ENCODE peak calls at places on chromosomes 5 and 9, in eight cellular contexts. One of them, this sample, is unnamed.

GRCh38 chr5:3320317-3320865 is 275.2 kb upstream of the IRX1 start:
- DNase-seq in GM23338: no peak
- DNase-seq in MM.1S: no peak
- DNase-seq in PC-3: no peak
- DNase-seq in HCT116: no peak
- DNase-seq in SK-N-SH: no peak
- DNase-seq in neural progenitor cell: no peak
- DNase-seq in hepatocyte: no peak
- DNase-seq in this sample: no peak

GRCh38 chr5:111953351-111954127 is 196.5 kb upstream of the NREP start:
- DNase-seq in hepatocyte: no peak
- DNase-seq in neural progenitor cell: no peak
- DNase-seq in SK-N-SH: no peak
- DNase-seq in MM.1S: no peak
- DNase-seq in PC-3: no peak
- DNase-seq in GM23338: no peak
- DNase-seq in HCT116: no peak
- DNase-seq in this sample: no peak

GRCh38 chr5:76256116-76256889 is 146.8 kb upstream of the IQGAP2 start:
- DNase-seq in neural progenitor cell: peak
- DNase-seq in MM.1S: peak
- DNase-seq in PC-3: peak
- DNase-seq in HCT116: peak
- DNase-seq in SK-N-SH: peak
- DNase-seq in GM23338: peak
- DNase-seq in hepatocyte: peak
- DNase-seq in this sample: peak

GRCh38 chr5:131064669-131065371 is 100.2 kb downstream of the HINT1 start:
- DNase-seq in GM23338: no peak
- DNase-seq in SK-N-SH: no peak
- DNase-seq in HCT116: no peak
- DNase-seq in neural progenitor cell: no peak
- DNase-seq in MM.1S: peak
- DNase-seq in PC-3: no peak
- DNase-seq in hepatocyte: no peak
- DNase-seq in this sample: no peak

GRCh38 chr9:72633966-72634365 is 112.6 kb downstream of the TMC1 start:
- DNase-seq in hepatocyte: no peak
- DNase-seq in PC-3: peak
- DNase-seq in MM.1S: no peak
- DNase-seq in SK-N-SH: no peak
- DNase-seq in GM23338: no peak
- DNase-seq in neural progenitor cell: no peak
- DNase-seq in HCT116: peak
- DNase-seq in this sample: no peak

GRCh38 chr5:168947212-168947868 is 353.6 kb downstream of the SLIT3 start:
- DNase-seq in MM.1S: peak
- DNase-seq in HCT116: no peak
- DNase-seq in neural progenitor cell: peak
- DNase-seq in hepatocyte: peak
- DNase-seq in PC-3: peak
- DNase-seq in SK-N-SH: peak
- DNase-seq in GM23338: peak
- DNase-seq in this sample: peak

GRCh38 chr5:119269061-119269579 is 86.7 kb upstream of the TNFAIP8 start:
- DNase-seq in GM23338: peak
- DNase-seq in SK-N-SH: peak
- DNase-seq in MM.1S: peak
- DNase-seq in neural progenitor cell: peak
- DNase-seq in PC-3: peak
- DNase-seq in HCT116: peak
- DNase-seq in hepatocyte: peak
- DNase-seq in this sample: peak

GRCh38 chr5:125481506-125482455 is 735.3 kb upstream of the ZNF608 start:
- DNase-seq in SK-N-SH: peak
- DNase-seq in HCT116: no peak
- DNase-seq in MM.1S: no peak
- DNase-seq in neural progenitor cell: peak
- DNase-seq in hepatocyte: no peak
- DNase-seq in GM23338: no peak
- DNase-seq in PC-3: no peak
- DNase-seq in this sample: no peak

GRCh38 chr9:109903515-109904138 is 123.6 kb downstream of the PALM2AKAP2 start:
- DNase-seq in hepatocyte: peak
- DNase-seq in neural progenitor cell: peak
- DNase-seq in PC-3: peak
- DNase-seq in SK-N-SH: peak
- DNase-seq in GM23338: peak
- DNase-seq in MM.1S: peak
- DNase-seq in HCT116: peak
- DNase-seq in this sample: peak

GRCh38 chr5:93577807-93578178 is 3.2 kb downstream of the NR2F1-AS1 start:
- DNase-seq in SK-N-SH: no peak
- DNase-seq in hepatocyte: no peak
- DNase-seq in GM23338: no peak
- DNase-seq in PC-3: no peak
- DNase-seq in MM.1S: no peak
- DNase-seq in HCT116: no peak
- DNase-seq in neural progenitor cell: no peak
- DNase-seq in this sample: no peak

GRCh38 chr5:17951392-17952169 is 317.3 kb downstream of the TAF11L14 start:
- DNase-seq in MM.1S: no peak
- DNase-seq in HCT116: no peak
- DNase-seq in PC-3: peak
- DNase-seq in hepatocyte: peak
- DNase-seq in SK-N-SH: no peak
- DNase-seq in neural progenitor cell: peak
- DNase-seq in GM23338: peak
- DNase-seq in this sample: no peak

GRCh38 chr5:173472784-173473278 is 143.6 kb downstream of the BOD1 start:
- DNase-seq in HCT116: no peak
- DNase-seq in GM23338: no peak
- DNase-seq in MM.1S: no peak
- DNase-seq in SK-N-SH: no peak
- DNase-seq in neural progenitor cell: no peak
- DNase-seq in PC-3: no peak
- DNase-seq in hepatocyte: no peak
- DNase-seq in this sample: no peak

DNA sequence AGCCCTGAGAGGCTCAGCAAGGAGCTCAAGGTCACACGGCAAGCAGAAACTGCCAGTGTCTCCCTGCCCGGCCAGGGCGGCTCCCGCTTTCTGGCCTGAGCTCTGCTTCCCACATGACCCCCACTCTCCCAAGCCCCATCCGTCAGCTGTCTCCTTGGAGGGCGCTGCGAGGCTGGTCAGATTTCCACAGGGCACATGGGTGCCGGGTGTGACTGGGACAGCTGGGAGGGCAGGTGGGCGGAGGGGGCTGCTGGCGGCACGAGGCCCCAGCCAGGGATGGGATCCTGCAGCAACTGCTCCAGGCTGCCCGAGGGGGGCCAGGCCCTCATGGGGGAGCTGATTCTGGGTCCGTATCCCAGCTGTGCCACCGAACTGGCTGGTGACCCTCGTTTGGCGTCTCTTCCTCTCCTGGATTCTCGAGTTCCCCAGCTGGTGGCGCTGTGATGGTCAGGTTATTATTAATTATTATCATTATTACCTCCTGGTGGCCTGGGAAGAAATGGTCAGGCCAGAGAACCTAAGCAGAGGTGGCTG is 12.9 kb upstream of the WDR38 start:
- DNase-seq in HCT116: peak
- DNase-seq in neural progenitor cell: no peak
- DNase-seq in PC-3: no peak
- DNase-seq in GM23338: peak
- DNase-seq in hepatocyte: peak
- DNase-seq in SK-N-SH: peak
- DNase-seq in MM.1S: no peak
- DNase-seq in this sample: no peak
- TF ChIP-seq CTCF in HCT116: no peak
- TF ChIP-seq CTCF in neural progenitor cell: peak
- TF ChIP-seq CTCF in PC-3: peak
- TF ChIP-seq CTCF in GM23338: peak
- TF ChIP-seq CTCF in hepatocyte: peak
- TF ChIP-seq CTCF in SK-N-SH: peak
- TF ChIP-seq CTCF in MM.1S: peak
- TF ChIP-seq CTCF in this sample: peak

DNA sequence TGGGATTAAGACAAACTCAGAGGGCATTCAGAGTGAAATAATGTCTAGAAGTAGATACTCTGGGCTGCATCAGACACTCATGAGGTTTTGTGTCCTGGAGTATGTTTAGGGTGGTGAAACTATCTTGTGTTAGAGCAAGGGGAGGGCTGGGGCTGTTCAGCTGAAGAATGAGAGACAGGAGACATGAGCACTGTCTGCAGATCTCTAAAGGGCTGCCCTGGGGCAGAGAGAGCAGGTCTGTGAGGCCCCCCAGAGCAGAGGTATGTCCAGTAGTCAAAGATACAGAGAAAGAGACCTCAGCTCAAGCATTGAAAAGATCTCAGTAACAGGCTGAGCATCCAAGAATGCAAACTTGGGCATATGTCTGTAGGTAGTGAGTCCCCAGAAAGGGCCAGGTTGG is 45.9 kb upstream of the SHB start:
- DNase-seq in SK-N-SH: no peak
- DNase-seq in HCT116: no peak
- DNase-seq in GM23338: no peak
- DNase-seq in PC-3: no peak
- DNase-seq in hepatocyte: no peak
- DNase-seq in MM.1S: no peak
- DNase-seq in neural progenitor cell: no peak
- DNase-seq in this sample: no peak
- TF ChIP-seq EZH2phosphoT487 in SK-N-SH: no peak
- TF ChIP-seq EZH2phosphoT487 in HCT116: no peak
- TF ChIP-seq EZH2phosphoT487 in GM23338: no peak
- TF ChIP-seq EZH2phosphoT487 in PC-3: no peak
- TF ChIP-seq EZH2phosphoT487 in hepatocyte: no peak
- TF ChIP-seq EZH2phosphoT487 in MM.1S: no peak
- TF ChIP-seq EZH2phosphoT487 in neural progenitor cell: no peak
- TF ChIP-seq EZH2phosphoT487 in this sample: no peak

DNA sequence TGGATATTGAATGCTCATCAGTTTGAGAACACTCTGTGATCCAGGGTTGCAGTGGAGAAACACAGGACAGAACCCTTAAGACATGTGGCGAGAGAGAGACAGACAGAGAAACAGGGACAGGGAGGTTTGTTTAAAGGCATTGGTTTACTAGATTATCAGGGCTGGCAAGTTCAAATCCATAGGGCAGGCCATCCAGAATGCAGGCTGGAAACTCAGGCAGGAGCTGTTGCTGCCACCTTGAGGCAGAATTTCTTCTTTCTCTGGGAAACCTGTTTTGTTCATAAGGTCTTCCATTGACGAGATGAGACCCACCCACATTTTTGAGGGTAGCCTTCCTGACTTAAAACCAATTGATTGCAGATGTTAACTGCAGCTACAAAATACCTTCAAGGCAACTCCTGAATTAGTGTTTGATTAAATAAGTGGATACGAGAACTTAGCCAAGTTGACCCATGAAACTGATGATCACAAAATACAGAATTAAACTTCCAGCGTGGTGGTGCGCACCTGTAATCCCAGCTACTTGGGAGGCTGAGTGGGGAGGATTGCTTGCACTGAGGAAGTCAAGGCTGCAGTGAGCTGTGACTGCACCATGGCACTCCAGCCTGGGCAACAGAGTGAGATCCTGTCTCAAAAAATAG is 55.9 kb downstream of the NSUN2 start:
- DNase-seq in neural progenitor cell: peak
- DNase-seq in SK-N-SH: peak
- DNase-seq in HCT116: peak
- DNase-seq in GM23338: peak
- DNase-seq in MM.1S: peak
- DNase-seq in hepatocyte: peak
- DNase-seq in PC-3: peak
- DNase-seq in this sample: peak
- TF ChIP-seq CTCF in neural progenitor cell: peak
- TF ChIP-seq CTCF in SK-N-SH: peak
- TF ChIP-seq CTCF in HCT116: peak
- TF ChIP-seq CTCF in GM23338: peak
- TF ChIP-seq CTCF in MM.1S: peak
- TF ChIP-seq CTCF in hepatocyte: peak
- TF ChIP-seq CTCF in PC-3: peak
- TF ChIP-seq CTCF in this sample: peak

DNA sequence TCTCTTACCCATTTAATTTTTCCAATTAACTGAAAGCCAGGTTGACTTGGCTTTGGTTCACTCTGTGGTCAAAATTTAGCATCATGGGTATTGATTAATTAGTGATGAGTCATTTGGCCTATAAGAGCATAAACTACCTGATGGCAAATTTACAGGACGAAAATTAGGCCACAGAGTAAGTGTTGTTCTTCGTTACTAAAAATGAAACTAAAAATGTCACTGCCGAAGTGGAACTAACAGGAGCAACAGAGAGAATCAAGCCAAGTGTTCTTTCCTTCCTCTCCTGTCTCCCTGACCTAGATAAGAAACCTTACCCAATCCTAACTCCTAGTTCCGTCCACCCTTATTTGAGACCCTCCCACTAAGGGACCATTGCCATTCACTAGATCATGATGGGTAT is 176.9 kb downstream of the RAB3C start:
- DNase-seq in GM23338: no peak
- DNase-seq in PC-3: no peak
- DNase-seq in SK-N-SH: no peak
- DNase-seq in hepatocyte: no peak
- DNase-seq in HCT116: no peak
- DNase-seq in neural progenitor cell: no peak
- DNase-seq in MM.1S: peak
- DNase-seq in this sample: no peak
- TF ChIP-seq EZH2phosphoT487 in GM23338: no peak
- TF ChIP-seq EZH2phosphoT487 in PC-3: no peak
- TF ChIP-seq EZH2phosphoT487 in SK-N-SH: no peak
- TF ChIP-seq EZH2phosphoT487 in hepatocyte: no peak
- TF ChIP-seq EZH2phosphoT487 in HCT116: no peak
- TF ChIP-seq EZH2phosphoT487 in neural progenitor cell: no peak
- TF ChIP-seq EZH2phosphoT487 in MM.1S: no peak
- TF ChIP-seq EZH2phosphoT487 in this sample: no peak

DNA sequence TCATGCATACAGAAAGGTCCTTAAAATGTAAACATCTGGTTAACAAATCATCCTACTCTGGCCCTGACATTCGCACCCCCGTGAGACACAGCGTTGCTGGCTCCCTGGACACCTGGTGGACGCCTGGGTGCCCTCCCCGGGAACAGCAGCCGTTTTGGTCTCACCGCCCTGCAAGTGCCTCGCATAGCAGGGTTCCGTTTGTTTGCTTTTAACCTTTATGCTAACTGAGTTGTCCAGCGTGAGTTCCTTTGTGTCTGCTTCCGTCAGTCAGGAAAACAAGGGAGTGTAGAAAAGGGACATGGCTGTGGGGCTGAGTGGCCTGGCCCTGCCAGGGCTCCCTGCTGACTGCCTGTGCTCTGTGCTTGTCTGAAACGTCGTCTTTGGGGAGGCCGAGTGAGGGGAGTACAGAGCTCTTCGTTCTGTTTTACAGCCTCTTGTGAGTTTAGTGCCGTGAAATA is 91.8 kb upstream of the CACNA1B start:
- DNase-seq in GM23338: peak
- DNase-seq in PC-3: no peak
- DNase-seq in HCT116: no peak
- DNase-seq in neural progenitor cell: peak
- DNase-seq in SK-N-SH: no peak
- DNase-seq in MM.1S: no peak
- DNase-seq in hepatocyte: peak
- DNase-seq in this sample: no peak
- TF ChIP-seq CTCF in GM23338: no peak
- TF ChIP-seq CTCF in PC-3: no peak
- TF ChIP-seq CTCF in HCT116: no peak
- TF ChIP-seq CTCF in neural progenitor cell: peak
- TF ChIP-seq CTCF in SK-N-SH: no peak
- TF ChIP-seq CTCF in MM.1S: no peak
- TF ChIP-seq CTCF in hepatocyte: no peak
- TF ChIP-seq CTCF in this sample: no peak

This sample was measured in OCI-LY7.